ENCODE peak calls at places on chromosome 12, in four cellular contexts. N, I, A and J are unnamed samples.
A peak's percentile ranks its signal among the peaks of the same experiment; 100 is the strongest.

GRCh38 chr12:121513464-121514183 is 67.2 kb downstream of the KDM2B start:
- DNase-seq in A (no peak), N (peak; percentile 73), I (no peak), J (peak; percentile 58)

GRCh38 chr12:38890102-38890501 is 15.3 kb downstream of the CPNE8 start:
- DNase-seq in I (no peak), A (no peak), N (no peak), J (no peak)

GRCh38 chr12:52517888-52518287 is 2.3 kb downstream of the KRT5 start:
- DNase-seq in A (no peak), N (no peak), I (no peak), J (no peak)

GRCh38 chr12:12613334-12613733 is 1.7 kb downstream of the CREBL2 start:
- DNase-seq in A (no peak), N (no peak), I (no peak), J (no peak)

GRCh38 chr12:50221228-50222008 is 54.2 kb upstream of the CERS5 start:
- DNase-seq in N (no peak), I (no peak), A (peak; percentile 3), J (no peak)

GRCh38 chr12:51886021-51886710 is 1.7 kb upstream of the ANKRD33 start:
- DNase-seq in A (no peak), N (no peak), I (peak; percentile 91), J (no peak)

GRCh38 chr12:109625131-109625559 is 51.6 kb downstream of the MVK start:
- DNase-seq in I (no peak), N (no peak), A (no peak), J (no peak)

GRCh38 chr12:51926718-51927117 is 19.4 kb downstream of the ACVRL1 start:
- DNase-seq in N (no peak), A (no peak), I (peak; percentile 63), J (no peak)

GRCh38 chr12:18383203-18383602 is 121.9 kb downstream of the PIK3C2G start:
- DNase-seq in N (no peak), A (no peak), I (no peak), J (no peak)

GRCh38 chr12:46676396-46676795 is 149.4 kb downstream of the SLC38A4 start:
- DNase-seq in N (no peak), I (no peak), A (no peak), J (no peak)

GRCh38 chr12:103470664-103471063 is 25.1 kb downstream of the C12orf42 start:
- DNase-seq in N (no peak), I (no peak), A (no peak), J (no peak)

GRCh38 chr12:80469681-80470080 is 25.6 kb downstream of the PTPRQ start:
- DNase-seq in N (no peak), A (no peak), I (no peak), J (no peak)

GRCh38 chr12:80470403-80470802 is 26.4 kb downstream of the PTPRQ start:
- DNase-seq in A (no peak), I (no peak), N (no peak), J (no peak)

GRCh38 chr12:80472241-80472640 is 28.2 kb downstream of the PTPRQ start:
- DNase-seq in I (no peak), A (no peak), N (no peak), J (no peak)

DNA sequence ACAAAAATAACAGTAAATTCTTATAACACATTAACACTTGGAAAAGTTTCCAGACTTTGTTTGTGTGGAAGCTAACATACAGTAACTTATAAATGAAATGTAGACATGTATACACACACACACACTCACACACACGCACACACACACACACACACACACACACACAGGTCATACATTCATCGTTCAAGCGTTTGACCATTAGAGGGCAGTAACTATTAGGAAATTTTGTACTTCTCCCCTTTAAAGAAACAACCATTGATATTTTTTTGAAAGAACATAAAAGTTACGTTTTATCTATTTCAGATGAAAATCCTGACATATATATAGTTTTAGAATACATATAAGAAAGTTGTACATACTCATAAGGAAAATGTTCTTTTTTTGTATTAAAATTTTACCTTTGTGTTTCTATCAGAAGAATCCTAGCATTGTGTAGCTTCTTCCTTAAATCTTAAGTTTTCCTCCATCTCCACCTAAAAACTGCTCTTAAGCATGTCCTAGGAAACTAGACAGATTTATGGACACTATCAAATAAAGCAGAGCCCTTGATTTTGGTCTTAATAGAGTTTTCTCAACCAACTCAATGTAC is 29.0 kb downstream of the PTPRQ start:
- DNase-seq in I (no peak), N (no peak), A (no peak), J (peak; percentile 20)
- TF ChIP-seq CTCF in I (peak; percentile 34), N (peak; percentile 69), A (peak; percentile 63), J (peak; percentile 24)

GRCh38 chr12:92094751-92095161 is 50.9 kb downstream of the BTG1 start:
- DNase-seq in A (no peak), N (no peak), I (no peak), J (no peak)
- TF ChIP-seq CTCF in A (no peak), N (no peak), I (no peak), J (no peak)

DNA sequence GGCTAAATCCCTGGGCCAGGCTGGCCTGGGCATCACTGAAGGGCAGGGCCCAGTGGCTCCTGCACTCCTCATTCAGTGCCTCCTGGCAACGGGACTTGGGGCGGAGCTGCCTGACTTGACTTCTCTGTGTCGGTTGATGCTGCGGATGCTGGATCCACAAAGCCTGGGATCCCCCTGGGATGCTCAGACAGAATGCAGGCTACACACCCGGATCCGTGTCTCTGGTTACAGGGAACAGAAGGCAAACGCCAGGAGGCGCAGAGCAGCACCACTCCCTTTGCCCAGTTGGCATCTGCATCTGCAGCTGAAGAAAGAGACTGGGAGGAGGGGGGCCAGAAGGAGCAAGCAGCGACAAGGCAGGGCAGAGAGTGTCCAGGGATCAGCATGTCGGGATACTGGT is 154.5 kb upstream of the FKBP4 start:
- DNase-seq in A (no peak), N (no peak), I (peak; percentile 77), J (no peak)
- TF ChIP-seq CTCF in A (no peak), N (no peak), I (peak; percentile 30), J (no peak)

DNA sequence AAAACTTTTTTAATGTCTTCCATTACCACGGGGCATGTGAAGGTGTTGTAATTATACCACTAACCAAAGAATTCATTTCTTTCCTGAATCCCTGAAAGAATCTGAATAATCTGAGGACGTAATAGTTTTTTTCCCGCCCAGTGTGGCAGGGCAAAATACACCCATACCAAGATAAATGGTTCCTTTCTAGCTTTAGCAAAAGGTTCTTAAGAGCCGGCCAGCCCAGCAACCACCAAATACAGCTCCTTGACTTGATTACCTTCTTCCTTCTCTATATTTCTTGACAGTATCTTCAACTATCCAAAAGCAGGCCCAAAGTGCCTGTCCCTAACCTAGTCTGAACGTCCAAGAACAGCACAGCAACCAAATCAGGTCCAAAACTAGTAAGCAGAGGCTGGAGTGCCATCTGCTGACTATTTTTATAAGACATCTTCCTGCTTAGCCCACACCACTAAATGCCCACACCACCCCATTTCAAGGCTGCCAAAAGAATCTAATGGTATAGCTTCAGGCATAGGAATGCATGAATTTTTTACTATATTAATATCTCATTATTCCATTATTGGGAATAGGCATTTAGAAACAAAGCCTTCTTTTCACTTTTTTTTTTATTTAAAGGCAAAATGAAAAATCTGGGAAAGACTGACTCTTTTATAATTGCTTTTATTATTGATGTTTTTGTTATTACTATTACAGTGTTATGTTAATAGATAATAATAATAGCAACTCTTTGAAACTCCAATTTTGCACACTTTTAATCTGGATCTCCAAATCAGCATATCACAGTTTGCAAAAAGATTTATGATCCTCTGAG is 524.4 kb downstream of the MED13L start:
- DNase-seq in A (peak; percentile 14), I (no peak), N (no peak), J (peak; percentile 39)
- TF ChIP-seq CTCF in A (peak; percentile 80), I (peak; percentile 63), N (peak; percentile 74), J (peak; percentile 72)

GRCh38 chr12:2797721-2798418 is 3.1 kb downstream of the FKBP4 start:
- DNase-seq in I (no peak), N (no peak), A (no peak), J (no peak)
- TF ChIP-seq CTCF in I (no peak), N (no peak), A (peak; percentile 25), J (peak; percentile 13)

DNA sequence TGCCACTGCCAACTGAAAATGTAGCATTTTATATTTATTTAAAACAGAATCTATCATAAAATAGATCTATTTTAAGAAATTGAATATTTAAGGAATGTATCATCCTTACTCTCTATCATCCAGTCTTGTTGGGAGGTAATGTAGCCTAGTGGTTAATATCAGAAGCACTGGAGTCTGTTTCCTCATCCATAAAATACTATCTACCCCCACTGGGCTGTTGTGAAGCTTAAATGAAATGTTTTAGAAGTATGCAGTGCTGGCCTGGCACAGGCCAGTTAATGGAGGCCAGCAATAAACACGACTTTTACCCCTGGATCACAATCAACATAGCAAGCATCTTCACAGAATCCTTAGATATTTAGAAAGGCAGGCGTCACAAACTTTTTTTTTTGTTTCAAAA is 188.0 kb downstream of the CAND1 start:
- DNase-seq in I (no peak), A (no peak), N (no peak), J (no peak)
- TF ChIP-seq CTCF in I (no peak), A (no peak), N (no peak), J (no peak)

GRCh38 chr12:107929436-107929835 is 154.9 kb downstream of the ASCL4 start:
- DNase-seq in A (no peak), I (no peak), N (no peak), J (no peak)
- TF ChIP-seq CTCF in A (peak; percentile 57), I (no peak), N (peak; percentile 87), J (peak; percentile 36)